ENCODE peak calls at places on chromosomes 6 and 20, in four cellular contexts. E, F, I and Q are unnamed samples. For H3K4me1, the result is how much of the 10 kb centered on the place peaks cover.

GRCh38 chr6:11241793-11242201 is 9.3 kb upstream of the NEDD9 start:
- DNase-seq in E (no peak), F (peak), I (peak), Q (peak)

GRCh38 chr6:101741474-101742171 is 348.1 kb downstream of the GRIK2 start:
- DNase-seq in E (no peak), F (no peak), I (no peak), Q (no peak)

GRCh38 chr20:18272451-18272850 is 15.9 kb upstream of the ZNF133 start:
- DNase-seq in E (no peak), F (peak), I (no peak), Q (peak)

GRCh38 chr6:137264308-137265075 is 45.3 kb upstream of the IFNGR1 start:
- DNase-seq in E (no peak), F (peak), I (no peak), Q (no peak)

GRCh38 chr6:31531162-31531561 is 2.4 kb downstream of the MCCD1 start:
- DNase-seq in E (no peak), F (no peak), I (no peak), Q (no peak)

GRCh38 chr6:125821825-125822281 is 31.1 kb downstream of the NCOA7 start:
- DNase-seq in E (no peak), F (no peak), I (no peak), Q (no peak)

GRCh38 chr6:73739097-73739496 is 43.1 kb downstream of the CD109 start:
- DNase-seq in E (no peak), F (no peak), I (no peak), Q (no peak)

GRCh38 chr20:4797275-4797674 is 75.6 kb downstream of the PRND start:
- DNase-seq in E (no peak), F (no peak), I (no peak), Q (no peak)

GRCh38 chr6:46437671-46438221 is 53.5 kb downstream of the RCAN2 start:
- DNase-seq in E (no peak), F (no peak), I (no peak), Q (no peak)

GRCh38 chr6:70668499-70668812 is 773 bp downstream of the SMAP1 start:
- DNase-seq in E (no peak), F (no peak), I (no peak), Q (no peak)

GRCh38 chr6:160358225-160359119 is 10.3 kb downstream of the SLC22A3 start:
- DNase-seq in E (no peak), F (no peak), I (no peak), Q (no peak)

GRCh38 chr20:22586645-22587310 is 2.4 kb upstream of the FOXA2 start:
- DNase-seq in E (no peak), F (peak), I (no peak), Q (no peak)

GRCh38 chr6:105733556-105734162 is 330.8 kb upstream of the PREP start:
- DNase-seq in E (no peak), F (no peak), I (no peak), Q (no peak)

GRCh38 chr6:93468291-93468690 is 48.9 kb upstream of the EPHA7 start:
- DNase-seq in E (no peak), F (no peak), I (no peak), Q (no peak)

GRCh38 chr20:37363221-37364012 is 17.5 kb downstream of the SRC start:
- DNase-seq in E (no peak), F (no peak), I (peak), Q (no peak)

GRCh38 chr6:56848105-56848504 is 106.8 kb upstream of the BEND6 start:
- DNase-seq in E (no peak), F (no peak), I (no peak), Q (no peak)

GRCh38 chr20:58128635-58129625 is 99.5 kb downstream of the ANKRD60 start:
- DNase-seq in E (no peak), F (no peak), I (no peak), Q (no peak)

GRCh38 chr6:134173007-134173690 is 120.7 kb upstream of the SLC2A12 start:
- DNase-seq in E (no peak), F (no peak), I (no peak), Q (no peak)

GRCh38 chr6:19535351-19535750 is 301.8 kb upstream of the ID4 start:
- DNase-seq in E (no peak), F (no peak), I (no peak), Q (no peak)

GRCh38 chr6:165439928-165440554 is 130.6 kb upstream of the C6orf118 start:
- DNase-seq in E (no peak), F (no peak), I (no peak), Q (no peak)

GRCh38 chr6:53032853-53033252 is 32.4 kb upstream of the FBXO9 start:
- DNase-seq in E (no peak), F (no peak), I (no peak), Q (no peak)

GRCh38 chr20:57040924-57041323 is 225.5 kb downstream of the BMP7 start:
- DNase-seq in E (no peak), F (no peak), I (no peak), Q (no peak)

GRCh38 chr20:57043669-57044268 is 222.7 kb downstream of the BMP7 start:
- DNase-seq in E (no peak), F (no peak), I (no peak), Q (no peak)

GRCh38 chr20:57040461-57040860 is 226.0 kb downstream of the BMP7 start:
- DNase-seq in E (no peak), F (no peak), I (no peak), Q (no peak)

GRCh38 chr20:57038608-57039440 is 227.6 kb downstream of the BMP7 start:
- DNase-seq in E (no peak), F (no peak), I (no peak), Q (no peak)

DNA sequence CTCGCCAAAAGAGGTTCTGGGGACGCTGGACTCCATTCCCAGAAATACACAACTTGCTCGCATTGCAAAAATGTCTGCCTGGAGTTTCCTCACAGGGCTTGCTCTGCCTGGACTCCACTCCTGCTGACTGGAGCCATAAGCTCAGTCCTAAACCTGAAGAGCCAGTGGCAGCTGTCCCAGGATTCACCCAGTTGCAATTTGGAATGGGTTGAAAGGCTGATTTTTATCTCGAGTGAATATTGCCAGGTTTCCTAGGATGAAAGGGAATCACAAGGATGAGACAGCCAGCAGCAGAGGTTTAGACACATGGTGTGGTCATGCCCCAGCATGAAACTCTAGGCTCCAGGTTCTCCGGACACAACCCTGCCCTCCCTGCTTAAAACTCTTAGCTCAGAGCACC is 223.3 kb downstream of the BMP7 start:
- DNase-seq in E (no peak), F (no peak), I (no peak), Q (no peak)
- H3K4me1 ChIP-seq in E (under half), F (under half), I (under half), Q (under half)

GRCh38 chr20:608970-609369 is 1.1 kb downstream of the TCF15 start:
- DNase-seq in E (no peak), F (no peak), I (no peak), Q (no peak)

GRCh38 chr20:609371-609964 is 641 bp downstream of the TCF15 start:
- DNase-seq in E (no peak), F (no peak), I (no peak), Q (no peak)

GRCh38 chr20:611843-612185 is 1.7 kb upstream of the TCF15 start:
- DNase-seq in E (no peak), F (no peak), I (no peak), Q (no peak)

GRCh38 chr20:611047-611842 is 1.1 kb upstream of the TCF15 start:
- DNase-seq in E (no peak), F (no peak), I (no peak), Q (no peak)

GRCh38 chr20:610130-611046 is at the start of gene TCF15:
- DNase-seq in E (no peak), F (peak), I (peak), Q (peak)
- H3K4me3 ChIP-seq in E (peak), F (peak), I (no peak), Q (peak)

DNA sequence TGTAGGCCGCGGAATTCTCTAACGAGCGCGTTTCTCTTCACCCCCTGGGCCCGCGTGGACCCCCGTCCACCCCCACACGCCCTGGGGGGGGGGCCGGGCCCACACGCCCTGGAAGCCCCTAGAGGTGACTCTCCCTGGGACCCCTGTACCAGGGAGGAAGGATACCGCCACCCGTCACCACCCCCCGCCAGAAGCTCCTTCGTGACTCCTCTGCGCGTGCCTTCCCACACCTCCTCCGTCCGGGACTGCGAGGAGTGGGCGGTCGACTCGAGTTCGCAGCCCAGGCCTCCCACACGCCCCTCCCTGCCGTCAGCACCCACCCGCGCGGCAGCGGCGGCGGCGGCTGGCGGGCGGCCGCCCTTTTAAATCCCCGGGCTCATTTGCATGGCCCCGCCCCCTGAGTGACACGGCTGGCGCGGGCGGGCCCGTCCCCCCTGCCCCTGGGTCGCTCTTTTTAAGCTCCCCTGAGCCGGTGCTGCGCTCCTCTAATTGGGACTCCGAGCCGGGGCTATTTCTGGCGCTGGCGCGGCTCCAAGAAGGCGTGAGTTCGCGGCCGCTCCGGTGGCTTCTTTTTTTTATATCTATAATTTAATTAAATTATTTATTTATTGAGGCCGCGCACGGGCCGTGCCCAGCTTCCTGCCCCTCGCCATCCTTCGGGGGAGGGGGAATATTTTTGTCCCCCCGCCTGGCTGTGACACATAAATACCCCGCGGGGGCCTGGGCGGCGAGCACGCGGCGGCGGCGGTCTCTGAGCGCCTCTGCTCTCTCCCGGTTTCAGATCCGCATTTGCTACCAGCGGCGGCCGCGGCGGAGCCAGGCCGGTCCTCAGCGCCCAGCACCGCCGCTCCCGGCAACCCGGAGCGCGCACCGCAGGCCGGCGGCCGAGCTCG is at the start of gene HMGA1:
- DNase-seq in E (peak), F (peak), I (peak), Q (peak)
- TF ChIP-seq CTCF in E (no peak), F (no peak), I (no peak), Q (no peak)

DNA sequence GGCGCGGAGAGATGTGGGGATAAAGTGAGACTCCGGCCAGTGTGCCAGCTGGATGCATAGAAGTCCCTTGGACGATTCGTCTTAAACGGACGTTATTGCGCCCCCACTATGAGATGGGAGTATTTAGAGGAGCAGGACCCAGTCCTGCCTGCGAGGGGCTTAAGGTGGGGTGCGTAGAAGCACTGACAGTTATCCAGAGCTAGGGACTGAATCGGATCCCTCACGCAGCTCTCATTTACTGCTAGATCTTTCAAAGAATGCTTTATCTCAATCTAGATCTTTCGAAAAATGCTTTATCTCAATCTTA is 648 bp downstream of the NT5E start:
- DNase-seq in E (no peak), F (no peak), I (no peak), Q (no peak)
- H3K4me1 ChIP-seq in E (under half), F (under half), I (under half), Q (under half)

GRCh38 chr6:108714774-108715414 is 133.3 kb upstream of the ARMC2 start:
- DNase-seq in E (no peak), F (no peak), I (no peak), Q (no peak)
- H3K4me3 ChIP-seq in E (no peak), F (no peak), I (no peak), Q (no peak)

GRCh38 chr6:143510991-143511891 is at the start of gene FUCA2:
- DNase-seq in E (peak), F (peak), I (peak), Q (peak)
- TF ChIP-seq CTCF in E (no peak), F (no peak), I (peak), Q (no peak)